ENCODE peak calls at places on chromosomes 11 and 22, in nine cellular contexts. Y, U, N, K, W, P, S, G and A are unnamed samples. For H3K4me1, the result is how much of the 10 kb centered on the place peaks cover.

GRCh38 chr11:17135934-17136683 is 58.6 kb upstream of the RPS13 start:
- DNase-seq in K (no peak), U (no peak), Y (no peak), N (no peak), W (no peak), G (no peak), S (no peak), P (no peak), A (no peak)

GRCh38 chr22:38864361-38865191 is 7.4 kb downstream of the CBX6 start:
- DNase-seq in W (peak), K (no peak), N (peak), U (peak), G (no peak), Y (no peak), P (no peak), S (no peak), A (no peak)

GRCh38 chr22:22752556-22753477 is 108.4 kb downstream of the GGTLC2 start:
- DNase-seq in Y (no peak), N (no peak), P (peak), K (no peak), U (no peak), G (no peak), S (no peak), W (peak), A (no peak)

GRCh38 chr11:9276571-9276970 is 11.4 kb upstream of the DENND5A start:
- DNase-seq in P (peak), W (no peak), G (no peak), U (no peak), K (peak), Y (peak), S (no peak), N (no peak), A (no peak)

GRCh38 chr11:95229199-95230053 is 1.6 kb downstream of the SESN3 start:
- DNase-seq in K (no peak), Y (peak), W (peak), S (no peak), P (no peak), U (peak), G (no peak), N (no peak), A (no peak)

GRCh38 chr11:43907028-43907966 is 26.7 kb downstream of the ALKBH3 start:
- DNase-seq in Y (peak), W (no peak), S (no peak), K (no peak), G (no peak), U (no peak), N (no peak), P (peak), A (no peak)

GRCh38 chr11:25943777-25944661 is 387.9 kb upstream of the ANO3 start:
- DNase-seq in W (no peak), Y (no peak), S (peak), K (no peak), N (no peak), G (no peak), U (no peak), P (no peak), A (no peak)

GRCh38 chr11:76978239-76978638 is 56.0 kb upstream of the B3GNT6 start:
- DNase-seq in W (no peak), P (no peak), N (no peak), Y (no peak), K (no peak), U (no peak), G (no peak), S (no peak), A (no peak)

GRCh38 chr11:67436459-67437081 is 912 bp downstream of the PTPRCAP start:
- DNase-seq in Y (peak), S (no peak), W (peak), G (no peak), K (no peak), P (peak), U (no peak), N (no peak), A (peak)

GRCh38 chr11:18394928-18395734 is 768 bp downstream of the LDHA start:
- DNase-seq in W (peak), S (peak), Y (peak), U (no peak), K (peak), G (no peak), P (peak), N (no peak), A (peak)

GRCh38 chr11:101759771-101760450 is 154.9 kb upstream of the CEP126 start:
- DNase-seq in U (no peak), W (no peak), P (no peak), G (no peak), K (peak), N (no peak), Y (no peak), S (no peak), A (no peak)

GRCh38 chr22:47114813-47115517 is 352.5 kb downstream of the TBC1D22A start:
- DNase-seq in K (no peak), P (no peak), G (no peak), U (peak), N (no peak), Y (no peak), S (no peak), W (no peak), A (no peak)

GRCh38 chr11:115244758-115245157 is 259.5 kb downstream of the CADM1 start:
- DNase-seq in S (no peak), K (no peak), Y (no peak), G (no peak), U (no peak), W (no peak), P (no peak), N (no peak), A (no peak)

GRCh38 chr11:120386318-120386717 is 50.1 kb downstream of the ARHGEF12 start:
- DNase-seq in U (no peak), G (no peak), K (no peak), W (no peak), P (no peak), S (no peak), Y (no peak), N (no peak), A (no peak)

GRCh38 chr11:120385690-120386089 is 49.5 kb downstream of the ARHGEF12 start:
- DNase-seq in Y (no peak), K (no peak), P (no peak), W (no peak), G (no peak), S (no peak), N (no peak), U (no peak), A (no peak)

GRCh38 chr11:120388261-120388660 is 52.0 kb downstream of the ARHGEF12 start:
- DNase-seq in Y (no peak), N (no peak), K (no peak), W (no peak), G (no peak), P (no peak), U (no peak), S (no peak), A (no peak)

GRCh38 chr11:120385110-120385509 is 48.9 kb downstream of the ARHGEF12 start:
- DNase-seq in N (no peak), S (peak), G (no peak), P (no peak), Y (no peak), W (peak), U (no peak), K (no peak), A (no peak)

DNA sequence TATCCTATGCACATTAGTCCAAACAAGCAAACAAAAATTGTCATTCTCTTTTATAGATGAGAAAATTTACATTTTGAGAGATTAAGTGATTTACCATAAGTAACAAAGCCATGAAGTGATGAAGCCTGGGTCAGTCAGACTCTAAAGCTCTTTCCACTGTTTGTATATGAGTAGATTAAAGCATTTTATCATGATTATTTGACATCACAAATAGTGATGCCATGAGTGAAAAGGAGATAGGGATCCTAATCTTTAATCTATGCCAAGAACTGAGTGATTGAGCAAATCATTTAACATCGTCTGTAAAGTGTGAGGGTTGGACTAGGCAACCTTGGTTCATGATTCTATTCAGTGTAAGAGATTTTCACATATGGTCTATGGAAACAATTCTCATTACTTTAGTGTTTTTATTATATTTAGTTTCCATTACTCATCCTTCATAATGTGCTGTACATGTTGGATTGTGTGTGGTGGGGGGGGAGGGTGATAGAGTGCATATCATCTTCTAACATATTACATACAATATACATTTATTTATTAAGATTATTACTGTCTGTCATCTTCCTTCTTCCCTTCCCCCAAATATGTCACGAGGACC is 50.7 kb downstream of the ARHGEF12 start:
- DNase-seq in P (no peak), S (no peak), U (no peak), K (no peak), Y (no peak), N (no peak), G (no peak), W (no peak), A (no peak)
- H3K4me1 ChIP-seq in P (under half), S (under half), U (half or more), K (half or more), Y (under half), N (under half), G (under half), W (under half), A (under half)

GRCh38 chr11:85949798-85950197 is 94.6 kb downstream of the CCDC83 start:
- DNase-seq in Y (peak), U (no peak), K (no peak), W (no peak), G (no peak), S (no peak), P (no peak), N (no peak), A (no peak)

GRCh38 chr11:85950317-85951048 is 95.3 kb downstream of the CCDC83 start:
- DNase-seq in U (no peak), P (no peak), N (no peak), S (no peak), K (no peak), Y (peak), G (no peak), W (no peak), A (no peak)

GRCh38 chr11:85951049-85951405 is 95.8 kb downstream of the CCDC83 start:
- DNase-seq in S (no peak), P (no peak), Y (peak), U (no peak), N (no peak), W (no peak), G (no peak), K (no peak), A (no peak)

GRCh38 chr11:85947431-85948272 is 92.5 kb downstream of the CCDC83 start:
- DNase-seq in N (no peak), Y (peak), W (peak), K (peak), U (no peak), P (no peak), G (no peak), S (no peak), A (no peak)

DNA sequence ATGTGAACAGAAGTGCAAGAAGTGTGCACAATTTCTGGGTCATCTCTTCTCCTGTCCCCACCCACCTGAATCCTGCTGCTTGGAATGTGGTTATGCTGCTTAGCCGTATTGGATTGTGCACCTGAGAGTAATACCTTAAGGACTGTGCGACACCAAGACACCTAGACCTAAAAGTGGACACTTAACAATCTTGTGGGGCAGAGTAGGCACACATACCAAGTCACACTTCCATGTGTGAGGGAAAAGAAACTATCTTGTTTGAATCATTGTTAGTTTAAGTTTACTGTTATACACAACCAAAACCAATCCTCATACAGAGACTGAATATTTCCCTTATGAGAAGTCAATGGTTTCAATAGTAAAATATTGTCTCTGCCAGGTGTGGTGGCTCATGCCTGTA is 93.7 kb downstream of the CCDC83 start:
- DNase-seq in G (no peak), K (no peak), N (no peak), S (no peak), W (no peak), U (no peak), P (no peak), Y (peak), A (no peak)
- H3K4me1 ChIP-seq in G (under half), K (under half), N (under half), S (under half), W (under half), U (under half), P (under half), Y (under half), A (under half)

DNA sequence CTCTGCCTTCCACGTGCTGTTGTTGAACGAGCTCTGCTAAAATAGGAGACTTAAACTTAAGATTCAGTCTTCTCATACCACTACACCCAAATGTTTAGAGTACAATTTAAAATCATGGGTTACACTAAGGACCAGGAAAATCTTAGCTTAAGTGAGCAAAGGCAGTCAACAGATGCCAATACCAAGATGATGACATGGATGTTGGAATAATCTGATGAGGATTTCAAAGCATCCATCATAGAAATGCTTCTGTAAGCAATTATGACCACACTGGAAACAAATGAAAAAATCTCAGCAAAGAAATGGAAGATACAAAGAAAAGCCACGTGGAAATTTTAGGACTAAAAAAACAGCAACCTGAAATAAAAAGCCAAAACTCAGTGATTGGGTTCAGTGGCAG is 109.8 kb downstream of the ATXN10 start:
- DNase-seq in Y (no peak), K (no peak), N (no peak), W (no peak), P (no peak), S (no peak), G (no peak), U (no peak), A (no peak)
- H3K4me1 ChIP-seq in Y (half or more), K (half or more), N (under half), W (under half), P (half or more), S (under half), G (under half), U (under half), A (under half)

GRCh38 chr11:23569547-23569946 is 709.3 kb upstream of the CCDC179 start:
- DNase-seq in S (no peak), Y (no peak), P (no peak), W (no peak), G (no peak), U (no peak), N (no peak), K (no peak), A (no peak)
- H3K4me1 ChIP-seq in S (under half), Y (under half), P (under half), W (under half), G (under half), U (under half), N (under half), K (under half), A (under half)

GRCh38 chr11:120121336-120121735 is 16.6 kb downstream of the TRIM29 start:
- DNase-seq in W (no peak), G (no peak), P (no peak), K (no peak), N (no peak), S (no peak), Y (no peak), U (no peak), A (no peak)

GRCh38 chr11:120121914-120122473 is 15.9 kb downstream of the TRIM29 start:
- DNase-seq in Y (no peak), G (no peak), N (peak), U (no peak), P (no peak), S (peak), W (no peak), K (no peak), A (no peak)

GRCh38 chr11:120122921-120123683 is 14.8 kb downstream of the TRIM29 start:
- DNase-seq in Y (no peak), K (no peak), W (no peak), S (no peak), N (no peak), G (no peak), P (no peak), U (no peak), A (no peak)

GRCh38 chr11:120119121-120119520 is 18.8 kb downstream of the TRIM29 start:
- DNase-seq in N (no peak), K (no peak), G (no peak), W (no peak), S (no peak), U (no peak), Y (no peak), P (no peak), A (no peak)

GRCh38 chr11:120120805-120121335 is 17.0 kb downstream of the TRIM29 start:
- DNase-seq in U (no peak), W (no peak), K (no peak), P (no peak), G (no peak), S (no peak), Y (no peak), N (no peak), A (no peak)
- H3K4me1 ChIP-seq in U (under half), W (under half), K (under half), P (under half), G (under half), S (under half), Y (under half), N (under half), A (under half)

GRCh38 chr11:118008271-118008903 is 22.2 kb downstream of the IL10RA start:
- DNase-seq in W (peak), Y (no peak), S (no peak), N (no peak), P (no peak), U (no peak), K (no peak), G (no peak), A (no peak)
- H3K4me1 ChIP-seq in W (under half), Y (half or more), S (under half), N (under half), P (half or more), U (under half), K (under half), G (under half), A (half or more)